ENCODE peak calls at places on chromosomes 2 and 18, in five cellular contexts. One of them, this sample, is unnamed.
A peak's percentile ranks its signal among the peaks of the same experiment; 100 is the strongest.

GRCh38 chr18:13265901-13266207 is 47.3 kb downstream of the LDLRAD4 start:
- DNase-seq in NCI-H69: no peak
- DNase-seq in cardiac muscle cell: no peak
- DNase-seq in fibroblast of gingiva: no peak
- DNase-seq in cardiac fibroblast: no peak
- DNase-seq in this sample: no peak

GRCh38 chr2:5315512-5315911 is 376.7 kb upstream of the SOX11 start:
- DNase-seq in NCI-H69: peak; percentile 94
- DNase-seq in cardiac muscle cell: no peak
- DNase-seq in fibroblast of gingiva: no peak
- DNase-seq in cardiac fibroblast: no peak
- DNase-seq in this sample: no peak

GRCh38 chr18:3218817-3219216 is 951 bp downstream of the MYOM1 start:
- DNase-seq in fibroblast of gingiva: no peak
- DNase-seq in cardiac fibroblast: no peak
- DNase-seq in NCI-H69: no peak
- DNase-seq in cardiac muscle cell: no peak
- DNase-seq in this sample: no peak

GRCh38 chr2:211128287-211128686 is 571.9 kb downstream of the CPS1 start:
- DNase-seq in fibroblast of gingiva: no peak
- DNase-seq in NCI-H69: no peak
- DNase-seq in cardiac fibroblast: no peak
- DNase-seq in cardiac muscle cell: no peak
- DNase-seq in this sample: no peak

GRCh38 chr2:190529486-190530104 is 4.9 kb downstream of the NEMP2 start:
- DNase-seq in cardiac muscle cell: no peak
- DNase-seq in NCI-H69: no peak
- DNase-seq in fibroblast of gingiva: no peak
- DNase-seq in cardiac fibroblast: no peak
- DNase-seq in this sample: no peak

GRCh38 chr2:23520256-23520655 is 135.3 kb downstream of the KLHL29 start:
- DNase-seq in cardiac muscle cell: no peak
- DNase-seq in cardiac fibroblast: no peak
- DNase-seq in NCI-H69: no peak
- DNase-seq in fibroblast of gingiva: no peak
- DNase-seq in this sample: no peak

GRCh38 chr2:212520340-212520739 is 18.3 kb downstream of the ERBB4 start:
- DNase-seq in fibroblast of gingiva: no peak
- DNase-seq in NCI-H69: peak; percentile 63
- DNase-seq in cardiac fibroblast: peak; percentile 6
- DNase-seq in cardiac muscle cell: no peak
- DNase-seq in this sample: no peak

GRCh38 chr18:5538541-5538940 is 5.3 kb downstream of the EPB41L3 start:
- DNase-seq in cardiac fibroblast: no peak
- DNase-seq in NCI-H69: peak; percentile 68
- DNase-seq in fibroblast of gingiva: no peak
- DNase-seq in cardiac muscle cell: no peak
- DNase-seq in this sample: no peak

GRCh38 chr2:1584051-1584531 is 160.2 kb downstream of the PXDN start:
- DNase-seq in NCI-H69: no peak
- DNase-seq in fibroblast of gingiva: no peak
- DNase-seq in cardiac fibroblast: no peak
- DNase-seq in cardiac muscle cell: no peak
- DNase-seq in this sample: no peak

GRCh38 chr2:70627499-70627898 is 73.9 kb upstream of the TGFA start:
- DNase-seq in fibroblast of gingiva: no peak
- DNase-seq in NCI-H69: peak; percentile 42
- DNase-seq in cardiac muscle cell: peak; percentile 44
- DNase-seq in cardiac fibroblast: peak; percentile 49
- DNase-seq in this sample: no peak

GRCh38 chr2:84160461-84160860 is 298.6 kb downstream of the SUCLG1 start:
- DNase-seq in cardiac muscle cell: no peak
- DNase-seq in cardiac fibroblast: no peak
- DNase-seq in fibroblast of gingiva: no peak
- DNase-seq in NCI-H69: peak; percentile 41
- DNase-seq in this sample: no peak

GRCh38 chr18:74608681-74609080 is 11.0 kb downstream of the ZNF407 start:
- DNase-seq in cardiac fibroblast: no peak
- DNase-seq in cardiac muscle cell: peak; percentile 12
- DNase-seq in NCI-H69: no peak
- DNase-seq in fibroblast of gingiva: no peak
- DNase-seq in this sample: no peak

GRCh38 chr2:176385838-176386237 is 116.6 kb downstream of the MTX2 start:
- DNase-seq in cardiac fibroblast: no peak
- DNase-seq in cardiac muscle cell: no peak
- DNase-seq in NCI-H69: no peak
- DNase-seq in fibroblast of gingiva: no peak
- DNase-seq in this sample: no peak

GRCh38 chr2:128421286-128421685 is 102.6 kb upstream of the HS6ST1 start:
- DNase-seq in NCI-H69: no peak
- DNase-seq in cardiac fibroblast: no peak
- DNase-seq in fibroblast of gingiva: no peak
- DNase-seq in cardiac muscle cell: no peak
- DNase-seq in this sample: peak; percentile 48

GRCh38 chr2:128520787-128521186 is 202.1 kb upstream of the HS6ST1 start:
- DNase-seq in cardiac fibroblast: no peak
- DNase-seq in NCI-H69: no peak
- DNase-seq in cardiac muscle cell: no peak
- DNase-seq in fibroblast of gingiva: no peak
- DNase-seq in this sample: no peak

GRCh38 chr2:41434991-41435390 is 612.8 kb upstream of the PKDCC start:
- DNase-seq in cardiac muscle cell: no peak
- DNase-seq in cardiac fibroblast: no peak
- DNase-seq in fibroblast of gingiva: no peak
- DNase-seq in NCI-H69: no peak
- DNase-seq in this sample: no peak

GRCh38 chr2:39723946-39724827 is 54.9 kb downstream of the THUMPD2 start:
- DNase-seq in cardiac muscle cell: no peak
- DNase-seq in NCI-H69: no peak
- DNase-seq in fibroblast of gingiva: no peak
- DNase-seq in cardiac fibroblast: no peak
- DNase-seq in this sample: no peak

GRCh38 chr18:28411806-28412205 is 234.9 kb upstream of the CDH2 start:
- DNase-seq in fibroblast of gingiva: peak; percentile 95
- DNase-seq in cardiac muscle cell: peak; percentile 45
- DNase-seq in NCI-H69: no peak
- DNase-seq in cardiac fibroblast: peak; percentile 67
- DNase-seq in this sample: no peak

GRCh38 chr2:127884436-127884835 is 1.3 kb downstream of the AMMECR1L start:
- DNase-seq in cardiac fibroblast: peak; percentile 76
- DNase-seq in fibroblast of gingiva: peak; percentile 64
- DNase-seq in cardiac muscle cell: peak; percentile 55
- DNase-seq in NCI-H69: no peak
- DNase-seq in this sample: no peak

GRCh38 chr18:74534981-74535649 is 815 bp downstream of the CNDP1 start:
- DNase-seq in cardiac fibroblast: no peak
- DNase-seq in cardiac muscle cell: no peak
- DNase-seq in NCI-H69: peak; percentile 79
- DNase-seq in fibroblast of gingiva: no peak
- DNase-seq in this sample: no peak

GRCh38 chr18:50806208-50806616 is 13.6 kb downstream of the MRO start:
- DNase-seq in fibroblast of gingiva: no peak
- DNase-seq in cardiac fibroblast: no peak
- DNase-seq in NCI-H69: no peak
- DNase-seq in cardiac muscle cell: peak; percentile 34
- DNase-seq in this sample: no peak

GRCh38 chr2:28591711-28592365 is 96.0 kb downstream of the PLB1 start:
- DNase-seq in fibroblast of gingiva: no peak
- DNase-seq in cardiac muscle cell: no peak
- DNase-seq in NCI-H69: no peak
- DNase-seq in cardiac fibroblast: no peak
- DNase-seq in this sample: no peak

GRCh38 chr18:48621815-48622555 is 83.2 kb downstream of the CTIF start:
- DNase-seq in fibroblast of gingiva: no peak
- DNase-seq in cardiac fibroblast: no peak
- DNase-seq in NCI-H69: no peak
- DNase-seq in cardiac muscle cell: no peak
- DNase-seq in this sample: no peak

GRCh38 chr2:142435847-142436246 is 305.0 kb upstream of the LRP1B start:
- DNase-seq in NCI-H69: no peak
- DNase-seq in cardiac fibroblast: no peak
- DNase-seq in cardiac muscle cell: no peak
- DNase-seq in fibroblast of gingiva: no peak
- DNase-seq in this sample: no peak

GRCh38 chr18:13892098-13892497 is 23.2 kb downstream of the MC2R start:
- DNase-seq in cardiac muscle cell: no peak
- DNase-seq in cardiac fibroblast: no peak
- DNase-seq in fibroblast of gingiva: no peak
- DNase-seq in NCI-H69: no peak
- DNase-seq in this sample: no peak

GRCh38 chr18:13639196-13639595 is 87.2 kb downstream of the FAM210A start:
- DNase-seq in cardiac fibroblast: no peak
- DNase-seq in cardiac muscle cell: no peak
- DNase-seq in fibroblast of gingiva: no peak
- DNase-seq in NCI-H69: no peak
- DNase-seq in this sample: no peak

GRCh38 chr2:217219141-217219505 is 359.3 kb upstream of the TNP1 start:
- DNase-seq in cardiac muscle cell: no peak
- DNase-seq in fibroblast of gingiva: no peak
- DNase-seq in NCI-H69: no peak
- DNase-seq in cardiac fibroblast: peak; percentile 32
- DNase-seq in this sample: no peak

This sample was measured in suprapubic skin.